ENCODE peak calls at places on chromosomes 7 and 10, in five cellular contexts. One of them, this sample, is unnamed.
A peak's percentile ranks its signal among the peaks of the same experiment; 100 is the strongest.

GRCh38 chr7:43647772-43648643 is 65.1 kb downstream of the STK17A start:
- DNase-seq in prostate gland: peak; percentile 77
- DNase-seq in colonic mucosa: peak; percentile 66
- DNase-seq in neural progenitor cell: no peak
- DNase-seq in K562: no peak
- DNase-seq in this sample: peak; percentile 69

GRCh38 chr10:16967866-16968721 is 150.9 kb upstream of the RSU1 start:
- DNase-seq in prostate gland: no peak
- DNase-seq in colonic mucosa: no peak
- DNase-seq in neural progenitor cell: peak; percentile 84
- DNase-seq in K562: no peak
- DNase-seq in this sample: no peak

GRCh38 chr10:91883549-91884542 is 25.4 kb downstream of the FGFBP3 start:
- DNase-seq in prostate gland: peak; percentile 59
- DNase-seq in colonic mucosa: no peak
- DNase-seq in neural progenitor cell: peak; percentile 81
- DNase-seq in K562: no peak
- DNase-seq in this sample: peak; percentile 15

GRCh38 chr7:31043035-31043434 is 9.1 kb upstream of the ADCYAP1R1 start:
- DNase-seq in prostate gland: no peak
- DNase-seq in colonic mucosa: no peak
- DNase-seq in neural progenitor cell: peak; percentile 96
- DNase-seq in K562: no peak
- DNase-seq in this sample: no peak

GRCh38 chr10:16904619-16905018 is 87.4 kb upstream of the RSU1 start:
- DNase-seq in prostate gland: no peak
- DNase-seq in colonic mucosa: no peak
- DNase-seq in neural progenitor cell: no peak
- DNase-seq in K562: peak; percentile 9
- DNase-seq in this sample: no peak

GRCh38 chr7:31517103-31517502 is 3.2 kb downstream of the ITPRID1 start:
- DNase-seq in prostate gland: no peak
- DNase-seq in colonic mucosa: no peak
- DNase-seq in neural progenitor cell: no peak
- DNase-seq in K562: no peak
- DNase-seq in this sample: no peak

GRCh38 chr7:105782391-105783063 is 93.9 kb downstream of the ATXN7L1 start:
- DNase-seq in prostate gland: no peak
- DNase-seq in colonic mucosa: no peak
- DNase-seq in neural progenitor cell: no peak
- DNase-seq in K562: no peak
- DNase-seq in this sample: no peak

GRCh38 chr10:124588736-124589451 is 127.3 kb downstream of the LHPP start:
- DNase-seq in prostate gland: peak; percentile 71
- DNase-seq in colonic mucosa: peak; percentile 82
- DNase-seq in neural progenitor cell: no peak
- DNase-seq in K562: peak; percentile 80
- DNase-seq in this sample: no peak

GRCh38 chr10:110275140-110275729 is 29.5 kb downstream of the SMNDC1 start:
- DNase-seq in prostate gland: no peak
- DNase-seq in colonic mucosa: no peak
- DNase-seq in neural progenitor cell: no peak
- DNase-seq in K562: peak; percentile 14
- DNase-seq in this sample: no peak

GRCh38 chr7:77935652-77936348 is 137.2 kb downstream of the PHTF2 start:
- DNase-seq in prostate gland: no peak
- DNase-seq in colonic mucosa: no peak
- DNase-seq in neural progenitor cell: no peak
- DNase-seq in K562: no peak
- DNase-seq in this sample: no peak
- TF ChIP-seq CTCF in prostate gland: peak; percentile 28
- TF ChIP-seq CTCF in colonic mucosa: peak; percentile 26
- TF ChIP-seq CTCF in neural progenitor cell: peak; percentile 43
- TF ChIP-seq CTCF in K562: peak; percentile 6
- TF ChIP-seq CTCF in this sample: peak; percentile 33

GRCh38 chr10:77973276-77973675 is 46.7 kb upstream of the DLG5 start:
- DNase-seq in prostate gland: no peak
- DNase-seq in colonic mucosa: no peak
- DNase-seq in neural progenitor cell: no peak
- DNase-seq in K562: no peak
- DNase-seq in this sample: no peak
- H3K4me1 ChIP-seq in prostate gland: peaks cover 2% of the 10 kb centered on the region
- H3K4me1 ChIP-seq in colonic mucosa: no peaks in the 10 kb centered on the region
- H3K4me1 ChIP-seq in neural progenitor cell: peaks cover 7% of the 10 kb centered on the region
- H3K4me1 ChIP-seq in K562: peaks cover 21% of the 10 kb centered on the region
- H3K4me1 ChIP-seq in this sample: peaks cover 64% of the 10 kb centered on the region

DNA sequence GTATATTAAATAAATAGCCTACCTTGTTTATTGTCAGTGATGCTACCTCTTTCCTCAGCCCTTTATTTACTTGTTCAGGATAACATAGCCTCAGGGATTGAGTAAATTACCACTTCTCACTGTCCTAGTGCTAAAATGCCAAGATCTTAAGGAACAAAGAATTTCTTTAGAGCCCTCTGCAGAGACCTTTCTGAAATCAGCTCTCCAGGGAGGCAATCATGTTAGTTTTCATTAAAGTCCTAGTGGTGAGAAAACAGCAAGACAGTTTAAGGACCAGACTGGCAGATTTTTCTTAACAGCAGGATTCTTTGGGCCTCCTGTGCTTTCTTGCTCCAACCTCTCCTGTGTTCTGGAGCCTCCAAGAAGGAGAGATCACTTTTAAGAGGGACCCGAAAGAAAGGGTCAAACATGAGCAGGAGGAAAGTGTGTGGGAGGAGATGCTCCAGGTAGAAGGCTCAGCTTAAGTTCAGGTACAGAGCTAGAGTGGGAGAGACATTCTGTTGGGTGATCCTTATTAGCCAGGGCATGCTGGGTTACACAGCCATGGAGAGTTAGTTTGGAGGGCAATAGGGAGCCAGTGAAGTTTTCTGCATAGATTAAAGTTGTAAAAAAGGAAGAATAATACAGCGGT is 1.2 kb upstream of the PLCE1 start:
- DNase-seq in prostate gland: no peak
- DNase-seq in colonic mucosa: no peak
- DNase-seq in neural progenitor cell: peak; percentile 37
- DNase-seq in K562: no peak
- DNase-seq in this sample: no peak
- TF ChIP-seq CTCF in prostate gland: no peak
- TF ChIP-seq CTCF in colonic mucosa: no peak
- TF ChIP-seq CTCF in neural progenitor cell: peak; percentile 41
- TF ChIP-seq CTCF in K562: no peak
- TF ChIP-seq CTCF in this sample: peak; percentile 7

DNA sequence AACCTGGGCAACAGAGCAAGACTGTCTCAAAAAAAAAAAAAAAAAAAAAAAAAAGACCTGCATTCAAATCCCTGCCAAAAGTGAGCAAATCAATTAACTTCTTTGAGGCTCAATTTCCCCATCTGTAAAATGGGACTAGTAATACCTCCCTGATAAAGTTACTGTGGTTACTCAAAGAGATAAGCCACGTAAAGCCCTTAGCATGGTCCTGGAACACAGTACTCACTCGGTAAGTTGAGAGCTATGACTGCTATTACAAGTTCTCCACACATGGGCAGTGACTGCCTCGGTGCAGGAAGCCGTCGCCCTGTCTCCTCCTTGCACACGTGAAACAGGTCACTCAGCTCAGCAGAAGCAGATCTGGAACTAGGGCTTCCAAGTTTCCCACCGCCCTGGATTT is 37.9 kb downstream of the DDIT4 start:
- DNase-seq in prostate gland: no peak
- DNase-seq in colonic mucosa: no peak
- DNase-seq in neural progenitor cell: no peak
- DNase-seq in K562: no peak
- DNase-seq in this sample: no peak
- H3K4me1 ChIP-seq in prostate gland: peaks cover 15% of the 10 kb centered on the region
- H3K4me1 ChIP-seq in colonic mucosa: peaks cover 33% of the 10 kb centered on the region
- H3K4me1 ChIP-seq in neural progenitor cell: peaks cover 12% of the 10 kb centered on the region
- H3K4me1 ChIP-seq in K562: peaks cover 42% of the 10 kb centered on the region
- H3K4me1 ChIP-seq in this sample: peaks cover 24% of the 10 kb centered on the region

GRCh38 chr10:10680496-10680895 is 337.2 kb upstream of the CELF2 start:
- DNase-seq in prostate gland: no peak
- DNase-seq in colonic mucosa: no peak
- DNase-seq in neural progenitor cell: no peak
- DNase-seq in K562: no peak
- DNase-seq in this sample: no peak

DNA sequence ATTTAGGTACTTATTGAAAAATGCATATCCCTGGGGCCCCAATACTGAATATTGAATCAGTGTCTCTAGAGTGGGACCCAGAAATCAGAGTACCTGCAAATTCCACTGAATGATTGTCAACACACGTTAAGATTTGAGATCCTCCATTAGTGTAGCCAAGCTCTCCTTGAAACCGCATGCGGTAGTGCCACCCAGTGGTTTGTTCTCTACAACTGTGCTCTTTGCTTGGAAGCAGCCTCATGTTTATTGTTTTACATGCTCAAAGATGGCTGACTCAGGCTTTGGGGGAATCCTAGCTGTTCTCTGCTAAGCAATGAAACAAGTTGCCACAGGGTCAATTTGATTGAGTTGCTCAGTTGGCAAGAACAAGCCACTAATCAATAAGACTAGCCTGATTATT is 340.2 kb upstream of the CELF2 start:
- DNase-seq in prostate gland: peak; percentile 35
- DNase-seq in colonic mucosa: peak; percentile 57
- DNase-seq in neural progenitor cell: peak; percentile 78
- DNase-seq in K562: no peak
- DNase-seq in this sample: no peak
- TF ChIP-seq CTCF in prostate gland: peak; percentile 36
- TF ChIP-seq CTCF in colonic mucosa: peak; percentile 25
- TF ChIP-seq CTCF in neural progenitor cell: peak; percentile 73
- TF ChIP-seq CTCF in K562: no peak
- TF ChIP-seq CTCF in this sample: peak; percentile 53

GRCh38 chr10:62058476-62058875 is 157.0 kb downstream of the ARID5B start:
- DNase-seq in prostate gland: no peak
- DNase-seq in colonic mucosa: no peak
- DNase-seq in neural progenitor cell: no peak
- DNase-seq in K562: no peak
- DNase-seq in this sample: no peak
- H3K4me1 ChIP-seq in prostate gland: no peaks in the 10 kb centered on the region
- H3K4me1 ChIP-seq in colonic mucosa: no peaks in the 10 kb centered on the region
- H3K4me1 ChIP-seq in neural progenitor cell: no peaks in the 10 kb centered on the region
- H3K4me1 ChIP-seq in K562: no peaks in the 10 kb centered on the region
- H3K4me1 ChIP-seq in this sample: peaks cover 63% of the 10 kb centered on the region

DNA sequence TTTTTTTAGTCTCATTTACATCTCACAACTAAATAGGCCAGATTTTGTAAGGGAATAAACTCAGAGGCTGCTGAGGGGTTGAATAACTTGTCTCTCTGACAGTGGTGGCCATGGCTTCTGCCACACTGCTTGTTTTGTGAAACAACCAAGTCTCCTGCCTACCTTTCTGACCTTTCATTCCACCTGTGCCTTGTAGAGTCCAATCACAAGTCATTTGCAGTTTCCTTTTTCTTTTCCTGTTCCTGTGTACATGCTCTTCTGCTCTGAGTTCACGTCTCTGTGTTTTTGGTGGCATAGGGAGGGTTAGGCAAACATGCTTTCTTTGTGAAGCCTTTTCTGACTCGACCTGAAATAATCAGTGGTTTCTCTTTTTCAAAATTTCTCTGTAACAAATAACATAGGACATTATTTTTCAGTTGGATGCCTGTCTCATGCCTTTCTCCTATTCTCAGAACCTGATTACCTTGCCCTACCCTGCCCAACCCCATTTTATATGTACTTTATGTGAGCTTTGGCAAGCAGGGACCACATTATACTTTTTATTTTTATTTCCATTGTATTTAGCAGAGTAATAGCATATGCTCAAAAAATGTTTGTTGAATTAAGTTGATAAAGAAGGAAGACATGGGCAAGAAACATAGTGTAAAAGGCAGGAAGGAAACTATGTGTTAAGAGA is 81.7 kb downstream of the HDAC9 start:
- DNase-seq in prostate gland: no peak
- DNase-seq in colonic mucosa: no peak
- DNase-seq in neural progenitor cell: no peak
- DNase-seq in K562: no peak
- DNase-seq in this sample: no peak
- TF ChIP-seq CTCF in prostate gland: no peak
- TF ChIP-seq CTCF in colonic mucosa: no peak
- TF ChIP-seq CTCF in neural progenitor cell: no peak
- TF ChIP-seq CTCF in K562: no peak
- TF ChIP-seq CTCF in this sample: no peak

GRCh38 chr10:102059987-102060386 is 4.0 kb upstream of the ARMH3 start:
- DNase-seq in prostate gland: no peak
- DNase-seq in colonic mucosa: no peak
- DNase-seq in neural progenitor cell: no peak
- DNase-seq in K562: no peak
- DNase-seq in this sample: no peak

GRCh38 chr10:102055647-102056419 is at the start of gene ARMH3:
- DNase-seq in prostate gland: peak; percentile 91
- DNase-seq in colonic mucosa: peak; percentile 95
- DNase-seq in neural progenitor cell: peak; percentile 98
- DNase-seq in K562: peak; percentile 91
- DNase-seq in this sample: peak; percentile 88
- H3K4me1 ChIP-seq in prostate gland: no peaks in the 10 kb centered on the region
- H3K4me1 ChIP-seq in colonic mucosa: no peaks in the 10 kb centered on the region
- H3K4me1 ChIP-seq in neural progenitor cell: no peaks in the 10 kb centered on the region
- H3K4me1 ChIP-seq in K562: peaks cover 26% of the 10 kb centered on the region
- H3K4me1 ChIP-seq in this sample: peaks cover 20% of the 10 kb centered on the region